ENCODE peak calls at places on chromosome 4, in four cellular contexts. T is K562, L is WTC11, C is GM12878. X is an unnamed sample.
A peak's percentile ranks its signal among the peaks of the same experiment; 100 is the strongest.

GRCh38 chr4:145956288-145956890 is 17.8 kb upstream of the ZNF827 start:
- DNase-seq in C (no peak), L (peak; percentile 49), T (peak; percentile 56), X (no peak)

GRCh38 chr4:73916172-73916925 is 47.2 kb downstream of the CXCL1 start:
- DNase-seq in T (no peak), C (no peak), L (no peak), X (no peak)

GRCh38 chr4:155342142-155342541 is 34.6 kb downstream of the MAP9 start:
- DNase-seq in C (no peak), L (no peak), T (no peak), X (peak; percentile 18)

GRCh38 chr4:4377683-4378082 is 9.2 kb upstream of the NSG1 start:
- DNase-seq in C (no peak), T (no peak), L (no peak), X (no peak)

GRCh38 chr4:146638801-146639351 is at the start of gene POU4F2:
- DNase-seq in T (no peak), L (peak; percentile 73), C (no peak), X (no peak)

GRCh38 chr4:10740227-10740626 is 55.7 kb upstream of the CLNK start:
- DNase-seq in L (no peak), T (no peak), C (no peak), X (no peak)

GRCh38 chr4:7295201-7295916 is 103.0 kb downstream of the SORCS2 start:
- DNase-seq in C (no peak), L (no peak), T (no peak), X (no peak)

GRCh38 chr4:15749001-15749400 is 29.1 kb upstream of the CD38 start:
- DNase-seq in T (no peak), L (peak; percentile 23), C (no peak), X (no peak)

GRCh38 chr4:53012738-53013137 is 150.6 kb downstream of the RASL11B start:
- DNase-seq in C (no peak), L (no peak), T (no peak), X (no peak)

GRCh38 chr4:94139931-94140612 is 67.6 kb upstream of the SMARCAD1 start:
- DNase-seq in T (no peak), C (no peak), L (no peak), X (no peak)

GRCh38 chr4:179097741-179098140 is 1655.5 kb upstream of the AGA start:
- DNase-seq in L (peak; percentile 61), T (no peak), C (no peak), X (no peak)

GRCh38 chr4:123412700-123413512 is 16.3 kb downstream of the SPRY1 start:
- DNase-seq in C (no peak), L (no peak), T (no peak), X (no peak)

GRCh38 chr4:41212221-41213203 is 1.8 kb downstream of the APBB2 start:
- DNase-seq in L (peak; percentile 30), T (no peak), C (peak; percentile 70), X (peak; percentile 62)

GRCh38 chr4:51880016-51880915 is 37.3 kb downstream of the DCUN1D4 start:
- DNase-seq in C (no peak), T (no peak), L (no peak), X (no peak)

GRCh38 chr4:87806520-87806919 is 7.2 kb downstream of the IBSP start:
- DNase-seq in L (no peak), C (no peak), T (no peak), X (no peak)

GRCh38 chr4:168743576-168743975 is 246.7 kb downstream of the PALLD start:
- DNase-seq in T (no peak), L (no peak), C (no peak), X (peak; percentile 39)

GRCh38 chr4:94277539-94277938 is 65.1 kb downstream of the HPGDS start:
- DNase-seq in C (no peak), T (no peak), L (no peak), X (no peak)

GRCh38 chr4:105387466-105387865 is 86.4 kb downstream of the PPA2 start:
- DNase-seq in L (no peak), C (no peak), T (no peak), X (no peak)

GRCh38 chr4:161949941-161950725 is 213.7 kb downstream of the FSTL5 start:
- DNase-seq in C (no peak), T (no peak), L (no peak), X (no peak)

GRCh38 chr4:136793848-136794247 is 738.4 kb downstream of the PCDH18 start:
- DNase-seq in C (no peak), L (no peak), T (no peak), X (no peak)

GRCh38 chr4:122882830-122883229 is 39.6 kb downstream of the NUDT6 start:
- DNase-seq in C (no peak), L (no peak), T (no peak), X (no peak)

GRCh38 chr4:174156239-174156826 is 127.1 kb downstream of the FBXO8 start:
- DNase-seq in T (peak; percentile 52), C (peak; percentile 4), L (no peak), X (peak; percentile 60)

GRCh38 chr4:1323635-1324442 is 23.2 kb upstream of the UVSSA start:
- DNase-seq in C (no peak), T (no peak), L (no peak), X (peak; percentile 44)

GRCh38 chr4:151667025-151667424 is 93.8 kb downstream of the GATB start:
- DNase-seq in C (no peak), T (no peak), L (no peak), X (no peak)

GRCh38 chr4:185194924-185195632 is 8.7 kb downstream of the CFAP97 start:
- DNase-seq in T (no peak), C (no peak), L (no peak), X (no peak)

GRCh38 chr4:2243682-2244380 is 1.9 kb upstream of the HAUS3 start:
- DNase-seq in C (no peak), T (peak; percentile 55), L (peak; percentile 29), X (peak; percentile 40)

GRCh38 chr4:186105721-186106335 is 1.3 kb downstream of the FAM149A start:
- DNase-seq in C (no peak), L (no peak), T (no peak), X (no peak)

GRCh38 chr4:186910385-186910784 is 186.7 kb upstream of the FAT1 start:
- DNase-seq in L (no peak), C (no peak), T (no peak), X (no peak)

GRCh38 chr4:80560337-80560736 is 224.8 kb downstream of the CFAP299 start:
- DNase-seq in C (no peak), T (no peak), L (no peak), X (no peak)

GRCh38 chr4:45931151-45931550 is 192.7 kb downstream of the GABRG1 start:
- DNase-seq in L (no peak), C (no peak), T (no peak), X (no peak)

GRCh38 chr4:17111959-17112659 is 213.7 kb upstream of the LDB2 start:
- DNase-seq in T (peak; percentile 48), C (no peak), L (peak; percentile 68), X (no peak)

GRCh38 chr4:87092389-87093141 is 127.9 kb downstream of the KLHL8 start:
- DNase-seq in C (no peak), L (no peak), T (peak; percentile 77), X (peak; percentile 41)

GRCh38 chr4:135032670-135033069 is 831.1 kb upstream of the PABPC4L start:
- DNase-seq in L (no peak), T (no peak), C (no peak), X (no peak)

DNA sequence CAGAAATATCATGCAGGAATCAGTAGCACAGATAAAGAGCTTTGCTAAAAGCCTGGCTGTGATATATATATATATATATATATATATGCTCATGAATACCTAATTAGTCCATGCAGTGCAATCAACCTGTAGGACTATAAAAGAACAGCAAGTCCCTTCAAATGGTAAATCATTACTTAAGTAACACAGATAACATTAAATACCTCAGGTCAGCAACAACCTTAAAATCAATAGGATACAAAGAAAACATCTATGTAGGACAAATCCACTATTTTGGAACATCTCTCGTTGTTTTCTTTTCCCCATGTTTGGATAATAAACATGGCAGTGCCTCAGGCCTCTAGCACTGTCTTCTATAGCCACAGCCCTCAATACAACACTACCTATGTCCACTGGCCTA is 106.6 kb downstream of the FNIP2 start:
- DNase-seq in T (no peak), C (no peak), L (no peak), X (no peak)
- TF ChIP-seq ESRRA in T (no peak), C (no peak), L (no peak), X (no peak)

GRCh38 chr4:138218976-138219375 is 23.2 kb downstream of the SLC7A11 start:
- DNase-seq in L (no peak), C (no peak), T (no peak), X (no peak)

GRCh38 chr4:138223191-138223910 is 18.8 kb downstream of the SLC7A11 start:
- DNase-seq in T (no peak), L (no peak), C (no peak), X (no peak)

GRCh38 chr4:138225477-138225876 is 16.7 kb downstream of the SLC7A11 start:
- DNase-seq in T (no peak), C (no peak), L (no peak), X (no peak)

GRCh38 chr4:138224614-138225013 is 17.5 kb downstream of the SLC7A11 start:
- DNase-seq in L (no peak), C (no peak), T (no peak), X (no peak)

GRCh38 chr4:138222041-138222440 is 20.1 kb downstream of the SLC7A11 start:
- DNase-seq in C (no peak), T (no peak), L (no peak), X (peak; percentile 89)
- TF ChIP-seq ESRRA in C (no peak), T (no peak), L (no peak), X (no peak)

GRCh38 chr4:140157341-140157740 is 3.4 kb upstream of the MAML3 start:
- DNase-seq in T (no peak), C (no peak), L (no peak), X (no peak)

GRCh38 chr4:140156529-140157171 is 2.7 kb upstream of the MAML3 start:
- DNase-seq in L (no peak), C (peak; percentile 24), T (no peak), X (no peak)

GRCh38 chr4:140154572-140154891 is 548 bp upstream of the MAML3 start:
- DNase-seq in L (no peak), T (no peak), C (no peak), X (no peak)

GRCh38 chr4:140162596-140162995 is 8.6 kb upstream of the MAML3 start:
- DNase-seq in C (no peak), T (no peak), L (no peak), X (no peak)

GRCh38 chr4:140158234-140159030 is 4.4 kb upstream of the MAML3 start:
- DNase-seq in C (no peak), L (no peak), T (no peak), X (no peak)
- TF ChIP-seq ESRRA in C (no peak), L (no peak), T (no peak), X (no peak)

GRCh38 chr4:20318011-20318898 is 66.5 kb downstream of the SLIT2 start:
- DNase-seq in C (no peak), L (no peak), T (no peak), X (no peak)

GRCh38 chr4:20320232-20320631 is 68.5 kb downstream of the SLIT2 start:
- DNase-seq in C (no peak), T (no peak), L (no peak), X (no peak)

GRCh38 chr4:20318899-20319291 is 67.2 kb downstream of the SLIT2 start:
- DNase-seq in C (no peak), L (no peak), T (no peak), X (no peak)

GRCh38 chr4:20317424-20317985 is 65.8 kb downstream of the SLIT2 start:
- DNase-seq in L (no peak), T (no peak), C (no peak), X (no peak)

DNA sequence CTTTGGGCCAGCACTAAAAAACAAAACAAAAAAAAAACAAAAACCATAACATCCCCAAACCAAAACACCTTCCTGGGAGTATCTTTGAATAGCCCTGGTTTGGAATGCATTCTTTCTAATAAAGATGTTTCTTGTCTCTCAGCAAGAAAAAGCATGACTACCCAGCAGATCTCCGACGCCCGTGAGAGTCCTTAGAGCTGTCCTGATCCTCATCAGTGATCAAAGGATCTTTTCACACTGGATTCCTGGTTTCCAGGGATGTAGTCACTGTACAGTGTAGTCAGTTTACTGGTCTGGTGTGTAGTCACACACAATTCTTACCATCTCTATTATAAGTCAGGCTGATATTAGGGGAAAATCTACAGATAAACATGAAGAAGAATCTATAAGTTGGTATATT is 68.1 kb downstream of the SLIT2 start:
- DNase-seq in L (no peak), C (no peak), T (no peak), X (no peak)
- TF ChIP-seq ESRRA in L (no peak), C (no peak), T (no peak), X (no peak)

X was measured in A549.